ENCODE peak calls at places on chromosome 7, in nine cellular contexts. One of them, this sample, is unnamed.

GRCh38 chr7:90474284-90475210 is 5.1 kb downstream of the PTTG1IP2 start:
- DNase-seq in NCI-H345: no peak
- DNase-seq in activated T-cell treated with anti-CD3 and anti-CD28 coated beads for 1 hour: no peak
- DNase-seq in upper lobe of right lung: no peak
- DNase-seq in D341Med: no peak
- DNase-seq in activated CD4-positive, alpha-beta memory T cell treated with anti-CD3 and anti-CD28 coated beads, Interleukin-2, amount 10 ng/mL, durations not matched to agents 7 days and 5 days: no peak
- DNase-seq in activated CD8-positive, alpha-beta memory T cell treated with anti-CD3 and anti-CD28 coated beads, Interleukin-2, amount 50 U/mL, for 48 hours: no peak
- DNase-seq in fibroblast of mammary gland: peak; percentile 95
- DNase-seq in stimulated activated CD4-positive, alpha-beta T cell treated with anti-CD3 and anti-CD28 coated beads, Interleukin-12 subunit alpha, Interleukin-12 subunit beta, amount 100 ng/mL, for 4 hours: no peak
- DNase-seq in this sample: no peak

GRCh38 chr7:140525741-140526140 is 46.4 kb upstream of the MKRN1 start:
- DNase-seq in activated CD4-positive, alpha-beta memory T cell treated with anti-CD3 and anti-CD28 coated beads, Interleukin-2, amount 10 ng/mL, durations not matched to agents 7 days and 5 days: peak; percentile 44
- DNase-seq in upper lobe of right lung: no peak
- DNase-seq in stimulated activated CD4-positive, alpha-beta T cell treated with anti-CD3 and anti-CD28 coated beads, Interleukin-12 subunit alpha, Interleukin-12 subunit beta, amount 100 ng/mL, for 4 hours: peak; percentile 7
- DNase-seq in activated CD8-positive, alpha-beta memory T cell treated with anti-CD3 and anti-CD28 coated beads, Interleukin-2, amount 50 U/mL, for 48 hours: peak; percentile 61
- DNase-seq in NCI-H345: no peak
- DNase-seq in fibroblast of mammary gland: peak; percentile 39
- DNase-seq in D341Med: no peak
- DNase-seq in activated T-cell treated with anti-CD3 and anti-CD28 coated beads for 1 hour: peak; percentile 13
- DNase-seq in this sample: peak; percentile 16

GRCh38 chr7:94922457-94922856 is 15.1 kb downstream of the PPP1R9A start:
- DNase-seq in D341Med: no peak
- DNase-seq in activated CD4-positive, alpha-beta memory T cell treated with anti-CD3 and anti-CD28 coated beads, Interleukin-2, amount 10 ng/mL, durations not matched to agents 7 days and 5 days: no peak
- DNase-seq in NCI-H345: no peak
- DNase-seq in fibroblast of mammary gland: no peak
- DNase-seq in activated T-cell treated with anti-CD3 and anti-CD28 coated beads for 1 hour: no peak
- DNase-seq in activated CD8-positive, alpha-beta memory T cell treated with anti-CD3 and anti-CD28 coated beads, Interleukin-2, amount 50 U/mL, for 48 hours: no peak
- DNase-seq in upper lobe of right lung: no peak
- DNase-seq in stimulated activated CD4-positive, alpha-beta T cell treated with anti-CD3 and anti-CD28 coated beads, Interleukin-12 subunit alpha, Interleukin-12 subunit beta, amount 100 ng/mL, for 4 hours: no peak
- DNase-seq in this sample: no peak

GRCh38 chr7:80896856-80897598 is 21.8 kb downstream of the SEMA3C start:
- DNase-seq in activated CD8-positive, alpha-beta memory T cell treated with anti-CD3 and anti-CD28 coated beads, Interleukin-2, amount 50 U/mL, for 48 hours: no peak
- DNase-seq in fibroblast of mammary gland: no peak
- DNase-seq in upper lobe of right lung: no peak
- DNase-seq in stimulated activated CD4-positive, alpha-beta T cell treated with anti-CD3 and anti-CD28 coated beads, Interleukin-12 subunit alpha, Interleukin-12 subunit beta, amount 100 ng/mL, for 4 hours: no peak
- DNase-seq in activated T-cell treated with anti-CD3 and anti-CD28 coated beads for 1 hour: no peak
- DNase-seq in activated CD4-positive, alpha-beta memory T cell treated with anti-CD3 and anti-CD28 coated beads, Interleukin-2, amount 10 ng/mL, durations not matched to agents 7 days and 5 days: no peak
- DNase-seq in D341Med: no peak
- DNase-seq in NCI-H345: no peak
- DNase-seq in this sample: no peak

GRCh38 chr7:76047305-76047810 is 442 bp downstream of the STYXL1 start:
- DNase-seq in activated CD8-positive, alpha-beta memory T cell treated with anti-CD3 and anti-CD28 coated beads, Interleukin-2, amount 50 U/mL, for 48 hours: no peak
- DNase-seq in upper lobe of right lung: no peak
- DNase-seq in activated T-cell treated with anti-CD3 and anti-CD28 coated beads for 1 hour: no peak
- DNase-seq in activated CD4-positive, alpha-beta memory T cell treated with anti-CD3 and anti-CD28 coated beads, Interleukin-2, amount 10 ng/mL, durations not matched to agents 7 days and 5 days: peak; percentile 22
- DNase-seq in NCI-H345: no peak
- DNase-seq in D341Med: no peak
- DNase-seq in stimulated activated CD4-positive, alpha-beta T cell treated with anti-CD3 and anti-CD28 coated beads, Interleukin-12 subunit alpha, Interleukin-12 subunit beta, amount 100 ng/mL, for 4 hours: no peak
- DNase-seq in fibroblast of mammary gland: peak; percentile 15
- DNase-seq in this sample: no peak

GRCh38 chr7:29330136-29330535 is 135.6 kb downstream of the CHN2 start:
- DNase-seq in activated CD8-positive, alpha-beta memory T cell treated with anti-CD3 and anti-CD28 coated beads, Interleukin-2, amount 50 U/mL, for 48 hours: no peak
- DNase-seq in NCI-H345: no peak
- DNase-seq in activated T-cell treated with anti-CD3 and anti-CD28 coated beads for 1 hour: no peak
- DNase-seq in stimulated activated CD4-positive, alpha-beta T cell treated with anti-CD3 and anti-CD28 coated beads, Interleukin-12 subunit alpha, Interleukin-12 subunit beta, amount 100 ng/mL, for 4 hours: no peak
- DNase-seq in upper lobe of right lung: no peak
- DNase-seq in D341Med: no peak
- DNase-seq in fibroblast of mammary gland: no peak
- DNase-seq in activated CD4-positive, alpha-beta memory T cell treated with anti-CD3 and anti-CD28 coated beads, Interleukin-2, amount 10 ng/mL, durations not matched to agents 7 days and 5 days: no peak
- DNase-seq in this sample: no peak

GRCh38 chr7:80181411-80181810 is 46.8 kb downstream of the GNAI1 start:
- DNase-seq in fibroblast of mammary gland: no peak
- DNase-seq in D341Med: no peak
- DNase-seq in upper lobe of right lung: no peak
- DNase-seq in NCI-H345: no peak
- DNase-seq in activated T-cell treated with anti-CD3 and anti-CD28 coated beads for 1 hour: no peak
- DNase-seq in activated CD4-positive, alpha-beta memory T cell treated with anti-CD3 and anti-CD28 coated beads, Interleukin-2, amount 10 ng/mL, durations not matched to agents 7 days and 5 days: no peak
- DNase-seq in stimulated activated CD4-positive, alpha-beta T cell treated with anti-CD3 and anti-CD28 coated beads, Interleukin-12 subunit alpha, Interleukin-12 subunit beta, amount 100 ng/mL, for 4 hours: no peak
- DNase-seq in activated CD8-positive, alpha-beta memory T cell treated with anti-CD3 and anti-CD28 coated beads, Interleukin-2, amount 50 U/mL, for 48 hours: no peak
- DNase-seq in this sample: no peak

GRCh38 chr7:92645531-92646061 is 55.4 kb upstream of the FAM133B start:
- DNase-seq in stimulated activated CD4-positive, alpha-beta T cell treated with anti-CD3 and anti-CD28 coated beads, Interleukin-12 subunit alpha, Interleukin-12 subunit beta, amount 100 ng/mL, for 4 hours: no peak
- DNase-seq in D341Med: peak; percentile 55
- DNase-seq in activated CD8-positive, alpha-beta memory T cell treated with anti-CD3 and anti-CD28 coated beads, Interleukin-2, amount 50 U/mL, for 48 hours: no peak
- DNase-seq in activated CD4-positive, alpha-beta memory T cell treated with anti-CD3 and anti-CD28 coated beads, Interleukin-2, amount 10 ng/mL, durations not matched to agents 7 days and 5 days: no peak
- DNase-seq in activated T-cell treated with anti-CD3 and anti-CD28 coated beads for 1 hour: no peak
- DNase-seq in NCI-H345: no peak
- DNase-seq in upper lobe of right lung: no peak
- DNase-seq in fibroblast of mammary gland: no peak
- DNase-seq in this sample: no peak

GRCh38 chr7:16114633-16115032 is 306.7 kb downstream of the CRPPA start:
- DNase-seq in D341Med: no peak
- DNase-seq in activated CD8-positive, alpha-beta memory T cell treated with anti-CD3 and anti-CD28 coated beads, Interleukin-2, amount 50 U/mL, for 48 hours: no peak
- DNase-seq in fibroblast of mammary gland: peak; percentile 75
- DNase-seq in activated T-cell treated with anti-CD3 and anti-CD28 coated beads for 1 hour: no peak
- DNase-seq in activated CD4-positive, alpha-beta memory T cell treated with anti-CD3 and anti-CD28 coated beads, Interleukin-2, amount 10 ng/mL, durations not matched to agents 7 days and 5 days: no peak
- DNase-seq in stimulated activated CD4-positive, alpha-beta T cell treated with anti-CD3 and anti-CD28 coated beads, Interleukin-12 subunit alpha, Interleukin-12 subunit beta, amount 100 ng/mL, for 4 hours: no peak
- DNase-seq in upper lobe of right lung: no peak
- DNase-seq in NCI-H345: no peak
- DNase-seq in this sample: no peak

GRCh38 chr7:31134246-31135188 is 82.4 kb downstream of the ADCYAP1R1 start:
- DNase-seq in fibroblast of mammary gland: peak; percentile 70
- DNase-seq in activated CD8-positive, alpha-beta memory T cell treated with anti-CD3 and anti-CD28 coated beads, Interleukin-2, amount 50 U/mL, for 48 hours: peak; percentile 74
- DNase-seq in stimulated activated CD4-positive, alpha-beta T cell treated with anti-CD3 and anti-CD28 coated beads, Interleukin-12 subunit alpha, Interleukin-12 subunit beta, amount 100 ng/mL, for 4 hours: peak; percentile 30
- DNase-seq in upper lobe of right lung: peak; percentile 71
- DNase-seq in NCI-H345: peak; percentile 82
- DNase-seq in activated T-cell treated with anti-CD3 and anti-CD28 coated beads for 1 hour: peak; percentile 18
- DNase-seq in D341Med: peak; percentile 87
- DNase-seq in activated CD4-positive, alpha-beta memory T cell treated with anti-CD3 and anti-CD28 coated beads, Interleukin-2, amount 10 ng/mL, durations not matched to agents 7 days and 5 days: peak; percentile 45
- DNase-seq in this sample: no peak

GRCh38 chr7:80277434-80278427 is 143.1 kb downstream of the GNAI1 start:
- DNase-seq in activated CD4-positive, alpha-beta memory T cell treated with anti-CD3 and anti-CD28 coated beads, Interleukin-2, amount 10 ng/mL, durations not matched to agents 7 days and 5 days: no peak
- DNase-seq in NCI-H345: no peak
- DNase-seq in fibroblast of mammary gland: peak; percentile 63
- DNase-seq in upper lobe of right lung: no peak
- DNase-seq in stimulated activated CD4-positive, alpha-beta T cell treated with anti-CD3 and anti-CD28 coated beads, Interleukin-12 subunit alpha, Interleukin-12 subunit beta, amount 100 ng/mL, for 4 hours: no peak
- DNase-seq in D341Med: no peak
- DNase-seq in activated T-cell treated with anti-CD3 and anti-CD28 coated beads for 1 hour: no peak
- DNase-seq in activated CD8-positive, alpha-beta memory T cell treated with anti-CD3 and anti-CD28 coated beads, Interleukin-2, amount 50 U/mL, for 48 hours: no peak
- DNase-seq in this sample: no peak

GRCh38 chr7:81776159-81776558 is 6.3 kb upstream of the HGF start:
- DNase-seq in NCI-H345: no peak
- DNase-seq in upper lobe of right lung: no peak
- DNase-seq in stimulated activated CD4-positive, alpha-beta T cell treated with anti-CD3 and anti-CD28 coated beads, Interleukin-12 subunit alpha, Interleukin-12 subunit beta, amount 100 ng/mL, for 4 hours: no peak
- DNase-seq in activated CD4-positive, alpha-beta memory T cell treated with anti-CD3 and anti-CD28 coated beads, Interleukin-2, amount 10 ng/mL, durations not matched to agents 7 days and 5 days: no peak
- DNase-seq in activated CD8-positive, alpha-beta memory T cell treated with anti-CD3 and anti-CD28 coated beads, Interleukin-2, amount 50 U/mL, for 48 hours: no peak
- DNase-seq in activated T-cell treated with anti-CD3 and anti-CD28 coated beads for 1 hour: no peak
- DNase-seq in fibroblast of mammary gland: peak; percentile 40
- DNase-seq in D341Med: no peak
- DNase-seq in this sample: no peak

GRCh38 chr7:141593134-141593533 is 41.9 kb downstream of the AGK start:
- DNase-seq in upper lobe of right lung: no peak
- DNase-seq in fibroblast of mammary gland: peak; percentile 91
- DNase-seq in D341Med: peak; percentile 58
- DNase-seq in stimulated activated CD4-positive, alpha-beta T cell treated with anti-CD3 and anti-CD28 coated beads, Interleukin-12 subunit alpha, Interleukin-12 subunit beta, amount 100 ng/mL, for 4 hours: no peak
- DNase-seq in NCI-H345: no peak
- DNase-seq in activated T-cell treated with anti-CD3 and anti-CD28 coated beads for 1 hour: no peak
- DNase-seq in activated CD8-positive, alpha-beta memory T cell treated with anti-CD3 and anti-CD28 coated beads, Interleukin-2, amount 50 U/mL, for 48 hours: no peak
- DNase-seq in activated CD4-positive, alpha-beta memory T cell treated with anti-CD3 and anti-CD28 coated beads, Interleukin-2, amount 10 ng/mL, durations not matched to agents 7 days and 5 days: no peak
- DNase-seq in this sample: no peak

GRCh38 chr7:41110186-41110585 is 592.7 kb downstream of the INHBA start:
- DNase-seq in upper lobe of right lung: no peak
- DNase-seq in activated T-cell treated with anti-CD3 and anti-CD28 coated beads for 1 hour: no peak
- DNase-seq in stimulated activated CD4-positive, alpha-beta T cell treated with anti-CD3 and anti-CD28 coated beads, Interleukin-12 subunit alpha, Interleukin-12 subunit beta, amount 100 ng/mL, for 4 hours: no peak
- DNase-seq in activated CD8-positive, alpha-beta memory T cell treated with anti-CD3 and anti-CD28 coated beads, Interleukin-2, amount 50 U/mL, for 48 hours: no peak
- DNase-seq in D341Med: no peak
- DNase-seq in NCI-H345: no peak
- DNase-seq in activated CD4-positive, alpha-beta memory T cell treated with anti-CD3 and anti-CD28 coated beads, Interleukin-2, amount 10 ng/mL, durations not matched to agents 7 days and 5 days: no peak
- DNase-seq in fibroblast of mammary gland: peak; percentile 58
- DNase-seq in this sample: no peak

GRCh38 chr7:34837826-34838225 is 179.8 kb downstream of the NPSR1 start:
- DNase-seq in NCI-H345: no peak
- DNase-seq in D341Med: peak; percentile 48
- DNase-seq in activated CD4-positive, alpha-beta memory T cell treated with anti-CD3 and anti-CD28 coated beads, Interleukin-2, amount 10 ng/mL, durations not matched to agents 7 days and 5 days: no peak
- DNase-seq in stimulated activated CD4-positive, alpha-beta T cell treated with anti-CD3 and anti-CD28 coated beads, Interleukin-12 subunit alpha, Interleukin-12 subunit beta, amount 100 ng/mL, for 4 hours: no peak
- DNase-seq in fibroblast of mammary gland: no peak
- DNase-seq in activated CD8-positive, alpha-beta memory T cell treated with anti-CD3 and anti-CD28 coated beads, Interleukin-2, amount 50 U/mL, for 48 hours: no peak
- DNase-seq in activated T-cell treated with anti-CD3 and anti-CD28 coated beads for 1 hour: no peak
- DNase-seq in upper lobe of right lung: no peak
- DNase-seq in this sample: no peak